ENCODE peak calls at places on chromosomes 16 and 17, in eight cellular contexts. B is Peyer's patch, T is stomach, K is sigmoid colon, S is heart left ventricle, L is esophagus squamous epithelium, F is ovary, R is prostate gland. E is an unnamed sample. For H3K27me3, the result is how much of the 10 kb centered on the place peaks cover.

GRCh38 chr17:31401456-31402254 is 10.2 kb downstream of the RAB11FIP4 start:
- DNase-seq in B (no peak), T (no peak), K (no peak), S (no peak), L (no peak), F (no peak), R (no peak), E (no peak)

GRCh38 chr16:23131841-23132576 is 17.2 kb downstream of the USP31 start:
- DNase-seq in B (no peak), T (no peak), K (no peak), S (no peak), L (no peak), F (no peak), R (no peak), E (no peak)

GRCh38 chr16:69123894-69124293 is 8.5 kb downstream of the CHTF8 start:
- DNase-seq in B (peak), T (peak), K (no peak), S (no peak), L (no peak), F (peak), R (no peak), E (peak)

GRCh38 chr17:38328620-38329019 is 15.1 kb downstream of the GPR179 start:
- DNase-seq in B (no peak), T (no peak), K (no peak), S (no peak), L (no peak), F (no peak), R (no peak), E (no peak)

GRCh38 chr17:3004925-3005324 is 58.5 kb downstream of the OR1D5 start:
- DNase-seq in B (no peak), T (no peak), K (peak), S (peak), L (no peak), F (peak), R (no peak), E (no peak)

GRCh38 chr17:7589204-7589868 is 558 bp downstream of the SOX15 start:
- DNase-seq in B (peak), T (peak), K (peak), S (peak), L (no peak), F (peak), R (peak), E (peak)

GRCh38 chr17:48871551-48872351 is 20.8 kb upstream of the ATP5MC1 start:
- DNase-seq in B (no peak), T (peak), K (no peak), S (peak), L (no peak), F (peak), R (no peak), E (peak)

GRCh38 chr16:4694664-4695451 is 1.5 kb downstream of the NUDT16L1 start:
- DNase-seq in B (no peak), T (no peak), K (peak), S (peak), L (no peak), F (peak), R (no peak), E (peak)

GRCh38 chr17:76265624-76266243 is 586 bp downstream of the UBALD2 start:
- DNase-seq in B (peak), T (peak), K (peak), S (peak), L (no peak), F (peak), R (peak), E (no peak)

GRCh38 chr16:57884655-57885133 is 82.4 kb upstream of the KIFC3 start:
- DNase-seq in B (no peak), T (no peak), K (no peak), S (no peak), L (no peak), F (no peak), R (no peak), E (no peak)

GRCh38 chr17:56638536-56639177 is 45.2 kb downstream of the NOG start:
- DNase-seq in B (no peak), T (no peak), K (no peak), S (no peak), L (no peak), F (no peak), R (no peak), E (no peak)

GRCh38 chr17:2081564-2081963 is 26.7 kb downstream of the HIC1 start:
- DNase-seq in B (no peak), T (no peak), K (no peak), S (no peak), L (no peak), F (no peak), R (no peak), E (no peak)

GRCh38 chr17:63543822-63544420 is 6.4 kb upstream of the DCAF7 start:
- DNase-seq in B (no peak), T (no peak), K (no peak), S (no peak), L (no peak), F (peak), R (no peak), E (no peak)

GRCh38 chr17:49962599-49963276 is 6.3 kb upstream of the DLX4 start:
- DNase-seq in B (no peak), T (no peak), K (no peak), S (no peak), L (no peak), F (no peak), R (no peak), E (no peak)

GRCh38 chr17:44928136-44928535 is 12.8 kb upstream of the GFAP start:
- DNase-seq in B (no peak), T (no peak), K (peak), S (no peak), L (no peak), F (no peak), R (no peak), E (no peak)

GRCh38 chr17:7258731-7259554 is 3.3 kb downstream of the CLDN7 start:
- DNase-seq in B (no peak), T (no peak), K (no peak), S (no peak), L (no peak), F (no peak), R (peak), E (no peak)

GRCh38 chr16:63577891-63578290 is 1541.7 kb upstream of the CDH8 start:
- DNase-seq in B (no peak), T (no peak), K (no peak), S (no peak), L (no peak), F (no peak), R (no peak), E (no peak)

GRCh38 chr16:22031483-22032083 is 23.7 kb downstream of the MOSMO start:
- DNase-seq in B (no peak), T (no peak), K (no peak), S (no peak), L (no peak), F (no peak), R (no peak), E (no peak)

GRCh38 chr17:56681561-56682266 is 88.2 kb downstream of the NOG start:
- DNase-seq in B (no peak), T (no peak), K (no peak), S (no peak), L (no peak), F (no peak), R (no peak), E (no peak)

GRCh38 chr17:81672504-81672903 is 6.0 kb downstream of the CCDC137 start:
- DNase-seq in B (no peak), T (no peak), K (no peak), S (no peak), L (no peak), F (no peak), R (no peak), E (no peak)

GRCh38 chr17:2253768-2254406 is 49.7 kb downstream of the SMG6 start:
- DNase-seq in B (no peak), T (no peak), K (no peak), S (no peak), L (no peak), F (no peak), R (no peak), E (no peak)

GRCh38 chr16:73054131-73054496 is 6.2 kb upstream of the ZFHX3 start:
- DNase-seq in B (no peak), T (no peak), K (peak), S (no peak), L (no peak), F (no peak), R (no peak), E (no peak)

GRCh38 chr17:917391-917811 is 62.2 kb downstream of the NXN start:
- DNase-seq in B (no peak), T (no peak), K (no peak), S (peak), L (no peak), F (no peak), R (no peak), E (no peak)

GRCh38 chr17:33981713-33982601 is 273.1 kb upstream of the CCL2 start:
- DNase-seq in B (no peak), T (no peak), K (no peak), S (no peak), L (no peak), F (no peak), R (no peak), E (no peak)

GRCh38 chr16:30738984-30739951 is 9.0 kb upstream of the PHKG2 start:
- DNase-seq in B (no peak), T (no peak), K (peak), S (peak), L (no peak), F (peak), R (no peak), E (no peak)

GRCh38 chr17:65099941-65100315 is 37.2 kb upstream of the RGS9 start:
- DNase-seq in B (peak), T (peak), K (peak), S (peak), L (no peak), F (no peak), R (no peak), E (no peak)
- TF ChIP-seq POLR2A in B (no peak), T (no peak), K (no peak), S (no peak), L (no peak), F (no peak), R (no peak), E (no peak)

DNA sequence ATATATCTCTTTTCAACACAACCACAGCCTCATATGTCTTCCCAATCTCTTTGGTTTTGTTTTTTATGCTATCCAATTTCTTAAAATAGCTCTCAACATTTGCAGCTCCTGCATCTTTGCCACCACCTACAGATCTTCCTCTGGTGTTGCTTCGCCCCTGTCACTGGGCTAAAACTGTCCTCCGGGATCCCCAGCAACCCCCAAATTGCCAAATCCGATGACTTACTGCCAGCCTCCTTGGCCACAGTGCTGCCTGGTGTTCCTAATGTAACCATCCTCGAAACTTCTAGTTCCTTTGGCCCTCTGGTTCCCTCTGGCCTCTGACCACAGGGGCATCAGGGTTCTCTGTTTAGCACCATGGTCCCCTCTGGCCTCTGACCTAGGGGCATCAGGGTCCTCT is 70.8 kb downstream of the ELAC2 start:
- DNase-seq in B (no peak), T (no peak), K (no peak), S (no peak), L (no peak), F (no peak), R (no peak), E (no peak)
- H3K27me3 ChIP-seq in B (under half), T (under half), K (under half), S (under half), L (under half), F (under half), R (under half), E (under half)

DNA sequence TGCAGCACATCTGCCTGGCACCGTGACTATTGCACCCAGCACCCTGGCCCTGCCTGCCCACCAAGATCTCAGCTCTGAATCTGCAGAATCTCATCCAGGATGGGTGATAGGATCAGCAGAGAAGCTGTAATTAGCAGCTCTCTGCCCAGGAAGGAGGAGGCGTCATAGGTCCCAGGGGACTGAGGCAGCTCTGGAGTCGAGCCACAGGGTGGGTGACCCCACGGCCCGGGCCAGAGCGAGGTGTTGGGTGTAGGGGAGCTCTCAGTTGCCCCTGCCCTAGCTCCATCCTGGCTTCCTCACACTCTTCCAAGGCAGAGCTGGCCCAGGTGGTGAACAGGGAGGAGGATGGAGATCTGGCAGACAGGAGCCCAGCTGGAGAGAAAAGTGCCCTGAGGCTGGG is 18.2 kb upstream of the FAM83G start:
- DNase-seq in B (no peak), T (no peak), K (no peak), S (peak), L (no peak), F (no peak), R (no peak), E (no peak)
- TF ChIP-seq POLR2A in B (no peak), T (no peak), K (no peak), S (no peak), L (no peak), F (no peak), R (no peak), E (no peak)

GRCh38 chr17:35477248-35477647 is 28.7 kb upstream of the SLFN13 start:
- DNase-seq in B (no peak), T (no peak), K (no peak), S (no peak), L (no peak), F (no peak), R (no peak), E (no peak)

GRCh38 chr17:35479271-35479670 is 30.7 kb upstream of the SLFN13 start:
- DNase-seq in B (no peak), T (no peak), K (no peak), S (no peak), L (no peak), F (no peak), R (no peak), E (no peak)

DNA sequence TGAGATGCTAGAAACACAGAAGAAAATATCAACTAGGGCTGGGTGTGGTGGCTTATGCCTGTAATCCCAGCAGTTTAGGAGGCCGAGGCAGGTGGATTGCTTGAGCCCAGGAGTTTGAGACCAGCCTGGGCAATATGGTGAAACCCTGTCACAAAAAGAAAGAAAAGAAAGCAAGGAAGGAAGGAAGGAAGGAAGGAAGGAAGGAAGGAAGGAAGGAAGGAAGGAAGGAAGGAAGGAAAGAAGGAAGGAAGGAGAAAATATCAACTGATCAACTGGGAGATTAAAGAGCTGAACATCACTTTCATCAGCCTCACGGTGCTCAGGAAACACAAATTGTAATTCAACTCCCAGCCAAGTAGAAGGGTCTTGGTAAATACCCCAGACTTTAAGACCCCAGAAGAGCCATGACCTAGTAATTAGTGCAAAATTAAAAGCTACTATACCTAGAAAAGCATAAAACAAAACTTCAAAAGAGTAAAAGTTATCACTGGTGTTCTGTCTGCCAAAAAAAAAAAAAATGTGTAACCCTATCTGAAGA is 27.8 kb upstream of the SLFN13 start:
- DNase-seq in B (no peak), T (no peak), K (no peak), S (no peak), L (no peak), F (no peak), R (no peak), E (no peak)
- H3K27me3 ChIP-seq in B (under half), T (under half), K (under half), S (under half), L (under half), F (under half), R (under half), E (under half)

GRCh38 chr17:35088647-35088910 is 25.1 kb upstream of the RFFL start:
- DNase-seq in B (no peak), T (peak), K (peak), S (peak), L (no peak), F (no peak), R (peak), E (no peak)
- TF ChIP-seq POLR2A in B (no peak), T (no peak), K (no peak), S (no peak), L (no peak), F (no peak), R (no peak), E (no peak)

GRCh38 chr17:17719966-17720543 is 38.8 kb downstream of the RAI1 start:
- DNase-seq in B (no peak), T (no peak), K (no peak), S (no peak), L (no peak), F (no peak), R (no peak), E (no peak)

GRCh38 chr17:17721140-17721668 is 39.9 kb downstream of the RAI1 start:
- DNase-seq in B (no peak), T (no peak), K (no peak), S (no peak), L (no peak), F (no peak), R (no peak), E (no peak)

GRCh38 chr17:17718251-17718650 is 37.0 kb downstream of the RAI1 start:
- DNase-seq in B (no peak), T (no peak), K (no peak), S (no peak), L (no peak), F (no peak), R (no peak), E (no peak)

GRCh38 chr17:17716837-17717523 is 35.7 kb downstream of the RAI1 start:
- DNase-seq in B (no peak), T (no peak), K (no peak), S (no peak), L (no peak), F (no peak), R (no peak), E (no peak)

GRCh38 chr17:17719199-17719940 is 38.1 kb downstream of the RAI1 start:
- DNase-seq in B (no peak), T (no peak), K (no peak), S (no peak), L (no peak), F (no peak), R (no peak), E (no peak)
- H3K27me3 ChIP-seq in B (under half), T (under half), K (under half), S (under half), L (under half), F (under half), R (under half), E (under half)

DNA sequence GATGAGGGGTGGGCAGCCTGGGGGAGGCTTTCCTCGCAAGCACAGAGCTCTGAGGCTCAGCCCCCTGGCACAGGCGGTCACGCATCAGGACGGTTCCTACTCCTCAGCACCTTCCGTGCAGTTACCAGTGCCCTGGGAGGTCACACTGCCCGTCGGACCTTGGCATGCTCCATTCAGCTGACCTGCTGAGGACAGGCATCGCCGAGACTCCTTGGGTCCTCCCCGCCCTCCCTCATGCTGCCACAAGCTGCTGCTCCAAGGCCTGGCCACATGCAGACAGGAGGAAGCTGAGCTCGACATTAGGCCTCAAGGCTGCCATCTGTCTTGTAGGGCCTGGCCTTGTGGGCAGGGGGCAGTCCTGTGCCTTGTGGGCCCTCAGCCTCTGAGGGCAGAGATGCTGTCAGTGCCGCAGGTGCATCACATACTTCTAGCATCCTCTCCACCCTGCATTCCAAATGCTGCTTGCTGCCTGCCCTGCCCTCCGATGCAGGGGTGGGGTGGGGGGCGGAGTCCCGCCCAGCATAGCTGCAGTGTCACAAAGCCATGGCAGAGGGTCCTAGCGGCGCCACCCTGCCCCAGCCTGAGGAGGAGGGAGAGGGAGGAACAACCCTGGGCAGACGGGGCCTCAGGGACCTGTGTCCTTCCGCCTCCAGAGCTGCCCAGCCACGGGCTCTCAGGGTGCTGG is 9.3 kb downstream of the C16orf90 start:
- DNase-seq in B (no peak), T (no peak), K (no peak), S (no peak), L (no peak), F (no peak), R (no peak), E (no peak)
- TF ChIP-seq POLR2A in B (no peak), T (no peak), K (no peak), S (no peak), L (no peak), F (no peak), R (no peak), E (no peak)

GRCh38 chr16:88389621-88390160 is 6.9 kb downstream of the ZNF469 start:
- DNase-seq in B (no peak), T (no peak), K (no peak), S (no peak), L (no peak), F (no peak), R (no peak), E (no peak)
- H3K27me3 ChIP-seq in B (under half), T (under half), K (under half), S (under half), L (under half), F (under half), R (under half), E (under half)

DNA sequence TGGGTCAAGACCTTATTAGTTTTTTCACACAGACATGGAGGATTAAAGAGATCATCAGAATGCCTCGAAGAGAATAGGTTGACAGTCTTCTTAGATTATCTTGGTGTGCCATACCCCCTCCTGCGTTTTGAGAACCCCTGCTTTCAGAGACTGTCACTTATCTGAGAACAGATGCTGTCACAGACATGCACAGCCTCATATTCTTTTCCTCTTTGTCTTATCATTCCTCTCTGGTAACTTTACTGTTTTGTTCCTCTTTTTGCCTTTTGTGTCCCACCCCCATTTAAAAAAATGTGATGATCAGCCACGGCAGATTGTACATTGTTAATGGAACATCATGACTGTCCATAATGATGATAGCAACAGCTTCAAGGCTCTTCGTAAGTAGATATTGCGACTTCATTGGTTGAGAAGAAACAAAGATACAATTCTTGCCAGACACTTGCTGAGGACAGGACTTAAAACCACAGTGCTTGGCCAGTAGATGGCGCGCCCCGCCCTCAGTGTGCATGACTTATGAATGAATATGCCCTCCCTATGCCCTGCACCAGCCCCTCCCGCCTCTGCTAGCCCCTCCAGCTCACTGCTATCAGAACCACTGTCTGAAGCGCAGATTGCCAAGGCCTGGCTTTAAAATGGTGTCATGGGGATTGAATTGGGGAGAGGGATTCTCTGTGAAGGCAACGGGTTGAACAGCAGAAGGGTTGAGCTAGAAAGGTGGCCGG is 2.6 kb upstream of the PITPNC1 start:
- DNase-seq in B (peak), T (peak), K (peak), S (peak), L (no peak), F (peak), R (peak), E (peak)
- TF ChIP-seq POLR2A in B (no peak), T (no peak), K (no peak), S (no peak), L (no peak), F (no peak), R (no peak), E (no peak)